ENCODE peak calls at places on chromosomes 6 and 20, in nine cellular contexts. One of them, this sample, is unnamed.

GRCh38 chr20:7912551-7912950 is 27.7 kb downstream of the HAO1 start:
- DNase-seq in amniotic stem cell: no peak
- DNase-seq in A549: no peak
- DNase-seq in activated T-helper 1 cell treated with anti-CD3 and anti-CD28 coated beads, Interleukin-2, amount 50 U/mL, for 16 hours: no peak
- DNase-seq in stimulated activated CD4-positive, alpha-beta T cell treated with anti-CD3 and anti-CD28 coated beads, Interleukin-2, amount 100 ng/mL, for 24 hours: no peak
- DNase-seq in activated naive CD8-positive, alpha-beta T cell treated with anti-CD3 and anti-CD28 coated beads, Interleukin-2, amount 50 U/mL, for 24 hours: no peak
- DNase-seq in stimulated activated CD8-positive, alpha-beta memory T cell treated with anti-CD3 and anti-CD28 coated beads, Interleukin-12 subunit alpha, Interleukin-12 subunit beta, amount 100 ng/mL, for 4 hours: no peak
- DNase-seq in naive thymus-derived CD8-positive, alpha-beta T cell: no peak
- DNase-seq in mucosa of descending colon: no peak
- DNase-seq in this sample: no peak

GRCh38 chr20:19817017-19817416 is 59.0 kb downstream of the RIN2 start:
- DNase-seq in activated naive CD8-positive, alpha-beta T cell treated with anti-CD3 and anti-CD28 coated beads, Interleukin-2, amount 50 U/mL, for 24 hours: no peak
- DNase-seq in activated T-helper 1 cell treated with anti-CD3 and anti-CD28 coated beads, Interleukin-2, amount 50 U/mL, for 16 hours: no peak
- DNase-seq in stimulated activated CD4-positive, alpha-beta T cell treated with anti-CD3 and anti-CD28 coated beads, Interleukin-2, amount 100 ng/mL, for 24 hours: no peak
- DNase-seq in A549: no peak
- DNase-seq in naive thymus-derived CD8-positive, alpha-beta T cell: no peak
- DNase-seq in stimulated activated CD8-positive, alpha-beta memory T cell treated with anti-CD3 and anti-CD28 coated beads, Interleukin-12 subunit alpha, Interleukin-12 subunit beta, amount 100 ng/mL, for 4 hours: no peak
- DNase-seq in amniotic stem cell: peak
- DNase-seq in mucosa of descending colon: no peak
- DNase-seq in this sample: no peak

GRCh38 chr20:63441777-63442493 is 30.5 kb downstream of the KCNQ2 start:
- DNase-seq in activated naive CD8-positive, alpha-beta T cell treated with anti-CD3 and anti-CD28 coated beads, Interleukin-2, amount 50 U/mL, for 24 hours: peak
- DNase-seq in stimulated activated CD8-positive, alpha-beta memory T cell treated with anti-CD3 and anti-CD28 coated beads, Interleukin-12 subunit alpha, Interleukin-12 subunit beta, amount 100 ng/mL, for 4 hours: peak
- DNase-seq in A549: peak
- DNase-seq in amniotic stem cell: peak
- DNase-seq in stimulated activated CD4-positive, alpha-beta T cell treated with anti-CD3 and anti-CD28 coated beads, Interleukin-2, amount 100 ng/mL, for 24 hours: peak
- DNase-seq in naive thymus-derived CD8-positive, alpha-beta T cell: peak
- DNase-seq in mucosa of descending colon: peak
- DNase-seq in activated T-helper 1 cell treated with anti-CD3 and anti-CD28 coated beads, Interleukin-2, amount 50 U/mL, for 16 hours: no peak
- DNase-seq in this sample: no peak

GRCh38 chr6:23601811-23602340 is 524.1 kb upstream of the NRSN1 start:
- DNase-seq in A549: no peak
- DNase-seq in stimulated activated CD8-positive, alpha-beta memory T cell treated with anti-CD3 and anti-CD28 coated beads, Interleukin-12 subunit alpha, Interleukin-12 subunit beta, amount 100 ng/mL, for 4 hours: no peak
- DNase-seq in amniotic stem cell: no peak
- DNase-seq in stimulated activated CD4-positive, alpha-beta T cell treated with anti-CD3 and anti-CD28 coated beads, Interleukin-2, amount 100 ng/mL, for 24 hours: no peak
- DNase-seq in activated naive CD8-positive, alpha-beta T cell treated with anti-CD3 and anti-CD28 coated beads, Interleukin-2, amount 50 U/mL, for 24 hours: no peak
- DNase-seq in naive thymus-derived CD8-positive, alpha-beta T cell: no peak
- DNase-seq in activated T-helper 1 cell treated with anti-CD3 and anti-CD28 coated beads, Interleukin-2, amount 50 U/mL, for 16 hours: no peak
- DNase-seq in mucosa of descending colon: no peak
- DNase-seq in this sample: no peak

GRCh38 chr6:143529095-143529494 is 17.6 kb upstream of the FUCA2 start:
- DNase-seq in amniotic stem cell: no peak
- DNase-seq in naive thymus-derived CD8-positive, alpha-beta T cell: no peak
- DNase-seq in stimulated activated CD8-positive, alpha-beta memory T cell treated with anti-CD3 and anti-CD28 coated beads, Interleukin-12 subunit alpha, Interleukin-12 subunit beta, amount 100 ng/mL, for 4 hours: no peak
- DNase-seq in activated naive CD8-positive, alpha-beta T cell treated with anti-CD3 and anti-CD28 coated beads, Interleukin-2, amount 50 U/mL, for 24 hours: no peak
- DNase-seq in A549: no peak
- DNase-seq in mucosa of descending colon: no peak
- DNase-seq in activated T-helper 1 cell treated with anti-CD3 and anti-CD28 coated beads, Interleukin-2, amount 50 U/mL, for 16 hours: no peak
- DNase-seq in stimulated activated CD4-positive, alpha-beta T cell treated with anti-CD3 and anti-CD28 coated beads, Interleukin-2, amount 100 ng/mL, for 24 hours: no peak
- DNase-seq in this sample: no peak

GRCh38 chr20:39356913-39357312 is 394.8 kb downstream of the DHX35 start:
- DNase-seq in amniotic stem cell: no peak
- DNase-seq in stimulated activated CD4-positive, alpha-beta T cell treated with anti-CD3 and anti-CD28 coated beads, Interleukin-2, amount 100 ng/mL, for 24 hours: no peak
- DNase-seq in stimulated activated CD8-positive, alpha-beta memory T cell treated with anti-CD3 and anti-CD28 coated beads, Interleukin-12 subunit alpha, Interleukin-12 subunit beta, amount 100 ng/mL, for 4 hours: no peak
- DNase-seq in mucosa of descending colon: no peak
- DNase-seq in activated T-helper 1 cell treated with anti-CD3 and anti-CD28 coated beads, Interleukin-2, amount 50 U/mL, for 16 hours: no peak
- DNase-seq in A549: no peak
- DNase-seq in activated naive CD8-positive, alpha-beta T cell treated with anti-CD3 and anti-CD28 coated beads, Interleukin-2, amount 50 U/mL, for 24 hours: no peak
- DNase-seq in naive thymus-derived CD8-positive, alpha-beta T cell: no peak
- DNase-seq in this sample: no peak

GRCh38 chr6:65984089-65984488 is 277.1 kb upstream of the EYS start:
- DNase-seq in activated naive CD8-positive, alpha-beta T cell treated with anti-CD3 and anti-CD28 coated beads, Interleukin-2, amount 50 U/mL, for 24 hours: no peak
- DNase-seq in amniotic stem cell: no peak
- DNase-seq in stimulated activated CD8-positive, alpha-beta memory T cell treated with anti-CD3 and anti-CD28 coated beads, Interleukin-12 subunit alpha, Interleukin-12 subunit beta, amount 100 ng/mL, for 4 hours: no peak
- DNase-seq in A549: no peak
- DNase-seq in stimulated activated CD4-positive, alpha-beta T cell treated with anti-CD3 and anti-CD28 coated beads, Interleukin-2, amount 100 ng/mL, for 24 hours: no peak
- DNase-seq in activated T-helper 1 cell treated with anti-CD3 and anti-CD28 coated beads, Interleukin-2, amount 50 U/mL, for 16 hours: no peak
- DNase-seq in mucosa of descending colon: no peak
- DNase-seq in naive thymus-derived CD8-positive, alpha-beta T cell: no peak
- DNase-seq in this sample: no peak

GRCh38 chr6:170305772-170306323 is 710 bp upstream of the FAM120B start:
- DNase-seq in amniotic stem cell: no peak
- DNase-seq in stimulated activated CD4-positive, alpha-beta T cell treated with anti-CD3 and anti-CD28 coated beads, Interleukin-2, amount 100 ng/mL, for 24 hours: no peak
- DNase-seq in activated T-helper 1 cell treated with anti-CD3 and anti-CD28 coated beads, Interleukin-2, amount 50 U/mL, for 16 hours: no peak
- DNase-seq in mucosa of descending colon: peak
- DNase-seq in activated naive CD8-positive, alpha-beta T cell treated with anti-CD3 and anti-CD28 coated beads, Interleukin-2, amount 50 U/mL, for 24 hours: no peak
- DNase-seq in A549: no peak
- DNase-seq in stimulated activated CD8-positive, alpha-beta memory T cell treated with anti-CD3 and anti-CD28 coated beads, Interleukin-12 subunit alpha, Interleukin-12 subunit beta, amount 100 ng/mL, for 4 hours: no peak
- DNase-seq in naive thymus-derived CD8-positive, alpha-beta T cell: no peak
- DNase-seq in this sample: no peak

GRCh38 chr6:44800171-44800671 is 412.7 kb downstream of the CDC5L start:
- DNase-seq in A549: peak
- DNase-seq in activated T-helper 1 cell treated with anti-CD3 and anti-CD28 coated beads, Interleukin-2, amount 50 U/mL, for 16 hours: no peak
- DNase-seq in amniotic stem cell: peak
- DNase-seq in stimulated activated CD4-positive, alpha-beta T cell treated with anti-CD3 and anti-CD28 coated beads, Interleukin-2, amount 100 ng/mL, for 24 hours: no peak
- DNase-seq in naive thymus-derived CD8-positive, alpha-beta T cell: no peak
- DNase-seq in activated naive CD8-positive, alpha-beta T cell treated with anti-CD3 and anti-CD28 coated beads, Interleukin-2, amount 50 U/mL, for 24 hours: no peak
- DNase-seq in stimulated activated CD8-positive, alpha-beta memory T cell treated with anti-CD3 and anti-CD28 coated beads, Interleukin-12 subunit alpha, Interleukin-12 subunit beta, amount 100 ng/mL, for 4 hours: no peak
- DNase-seq in mucosa of descending colon: peak
- DNase-seq in this sample: no peak